ENCODE peak calls at places on chromosomes 2 and 18, in ten cellular contexts. N is NCI-H1092, H is EH, V is germinal center, P is GM12865, T is ELR, S is GM10248, M is choroid plexus epithelial cell, F is MCF 10A, U is EL. W is an unnamed sample.

GRCh38 chr2:191020742-191021381 is 6.9 kb upstream of the STAT1 start:
- DNase-seq in N (no peak), U (peak), M (peak), H (peak), F (peak), V (no peak), T (peak), P (peak), S (peak), W (no peak)

GRCh38 chr18:56921888-56922480 is 224.9 kb upstream of the BOD1L2 start:
- DNase-seq in S (no peak), P (peak), F (no peak), V (no peak), N (no peak), M (peak), T (no peak), U (no peak), H (no peak), W (no peak)

GRCh38 chr2:200054681-200055468 is 99.5 kb downstream of the MAIP1 start:
- DNase-seq in M (peak), N (no peak), F (no peak), H (no peak), S (no peak), U (no peak), V (no peak), T (peak), P (peak), W (no peak)

GRCh38 chr18:9708057-9708881 is at the start of gene RAB31:
- DNase-seq in P (peak), S (peak), V (peak), M (peak), F (peak), T (peak), H (peak), U (peak), N (no peak), W (peak)

GRCh38 chr18:8730080-8730827 is 24.9 kb downstream of the MTCL1 start:
- DNase-seq in S (no peak), N (no peak), F (peak), V (no peak), T (peak), M (peak), H (peak), U (peak), P (no peak), W (no peak)

GRCh38 chr2:219876931-219877330 is 249.5 kb downstream of the SLC4A3 start:
- DNase-seq in T (no peak), H (no peak), S (no peak), M (no peak), F (no peak), P (no peak), N (no peak), U (no peak), V (no peak), W (no peak)

GRCh38 chr2:219555956-219556355 is 12.1 kb downstream of the TMEM198 start:
- DNase-seq in F (no peak), M (no peak), H (no peak), U (no peak), N (no peak), T (no peak), S (no peak), P (no peak), V (no peak), W (no peak)

GRCh38 chr2:99984781-99985525 is 157.4 kb downstream of the AFF3 start:
- DNase-seq in S (no peak), V (no peak), H (peak), F (no peak), P (no peak), M (peak), U (peak), N (no peak), T (no peak), W (no peak)

GRCh38 chr2:32135409-32135808 is 30.3 kb upstream of the SLC30A6 start:
- DNase-seq in F (peak), P (peak), M (peak), N (no peak), H (peak), S (peak), V (peak), T (peak), U (peak), W (no peak)